ENCODE peak calls at places on chromosomes 11 and 22, in five cellular contexts. Z is HepG2; O is activated T-cell treated with anti-CD3 and anti-CD28 coated beads, Interleukin-2, amount 50 U/mL, for 24 hours; I is GM03348; T is Peyer's patch. X is an unnamed sample.

GRCh38 chr11:69183613-69184012 is 27.9 kb downstream of the SMIM38 start:
- DNase-seq in Z (no peak), O (no peak), I (no peak), T (no peak), X (no peak)

GRCh38 chr11:34327804-34328631 is 29.8 kb downstream of the ABTB2 start:
- DNase-seq in Z (no peak), O (no peak), I (no peak), T (no peak), X (no peak)

GRCh38 chr11:76215946-76216345 is 9.6 kb upstream of the WNT11 start:
- DNase-seq in Z (no peak), O (no peak), I (peak), T (no peak), X (no peak)

GRCh38 chr11:44443836-44444769 is 121.4 kb upstream of the CD82 start:
- DNase-seq in Z (no peak), O (no peak), I (no peak), T (no peak), X (no peak)

GRCh38 chr11:60971520-60971919 is at the start of gene CD6:
- DNase-seq in Z (no peak), O (peak), I (no peak), T (no peak), X (no peak)

GRCh38 chr11:6229911-6230310 is 4.5 kb downstream of the FHIP1B start:
- DNase-seq in Z (peak), O (no peak), I (no peak), T (no peak), X (no peak)

GRCh38 chr11:86790073-86790727 is 10.1 kb upstream of the PRSS23 start:
- DNase-seq in Z (no peak), O (no peak), I (no peak), T (no peak), X (peak)

GRCh38 chr11:70643642-70644041 is 245.3 kb downstream of the CTTN start:
- DNase-seq in Z (no peak), O (no peak), I (no peak), T (no peak), X (no peak)

GRCh38 chr11:3021125-3021524 is 29.0 kb upstream of the NAP1L4 start:
- DNase-seq in Z (peak), O (no peak), I (no peak), T (peak), X (peak)

GRCh38 chr11:93133710-93134109 is 64.1 kb downstream of the SLC36A4 start:
- DNase-seq in Z (no peak), O (no peak), I (peak), T (no peak), X (no peak)

GRCh38 chr11:69212121-69213110 is 56.7 kb downstream of the SMIM38 start:
- DNase-seq in Z (no peak), O (peak), I (no peak), T (no peak), X (no peak)

GRCh38 chr11:82792822-82793569 is 59.3 kb upstream of the FAM181B start:
- DNase-seq in Z (no peak), O (no peak), I (no peak), T (no peak), X (no peak)

GRCh38 chr11:111531687-111532364 is 8.7 kb upstream of the LAYN start:
- DNase-seq in Z (no peak), O (peak), I (peak), T (no peak), X (peak)

GRCh38 chr11:44221486-44221885 is 88.5 kb downstream of the ALX4 start:
- DNase-seq in Z (no peak), O (no peak), I (no peak), T (no peak), X (no peak)

GRCh38 chr22:24592846-24593809 is at the start of gene LRRC75B:
- DNase-seq in Z (peak), O (peak), I (peak), T (peak), X (peak)

GRCh38 chr11:86874314-86875056 is 74.1 kb downstream of the PRSS23 start:
- DNase-seq in Z (no peak), O (no peak), I (peak), T (no peak), X (no peak)

GRCh38 chr11:22634897-22635629 is 9.4 kb upstream of the FANCF start:
- DNase-seq in Z (peak), O (no peak), I (no peak), T (peak), X (no peak)

GRCh38 chr11:83006877-83007330 is 64.8 kb downstream of the RAB30 start:
- DNase-seq in Z (no peak), O (peak), I (no peak), T (no peak), X (peak)

GRCh38 chr22:42857845-42858481 is 890 bp upstream of the ARFGAP3 start:
- DNase-seq in Z (peak), O (no peak), I (no peak), T (no peak), X (peak)

GRCh38 chr22:27416553-27417427 is 384.8 kb downstream of the MN1 start:
- DNase-seq in Z (no peak), O (no peak), I (peak), T (no peak), X (peak)

GRCh38 chr22:43526951-43527350 is 115.1 kb downstream of the MPPED1 start:
- DNase-seq in Z (no peak), O (no peak), I (no peak), T (no peak), X (no peak)

GRCh38 chr11:2168286-2169000 is 3.2 kb downstream of the TH start:
- DNase-seq in Z (no peak), O (no peak), I (no peak), T (no peak), X (no peak)

GRCh38 chr22:24730864-24731263 is 43.7 kb downstream of the PIWIL3 start:
- DNase-seq in Z (peak), O (no peak), I (no peak), T (no peak), X (no peak)

GRCh38 chr11:35917676-35918075 is 26.2 kb upstream of the LDLRAD3 start:
- DNase-seq in Z (no peak), O (no peak), I (no peak), T (no peak), X (no peak)

GRCh38 chr22:29793396-29793795 is 26.2 kb downstream of the UQCR10 start:
- DNase-seq in Z (no peak), O (no peak), I (no peak), T (no peak), X (no peak)

GRCh38 chr22:49701380-49702067 is 126.1 kb downstream of the BRD1 start:
- DNase-seq in Z (no peak), O (peak), I (no peak), T (no peak), X (peak)

GRCh38 chr11:22879615-22880014 is 19.3 kb upstream of the CCDC179 start:
- DNase-seq in Z (no peak), O (no peak), I (peak), T (no peak), X (no peak)

GRCh38 chr11:22521226-22521625 is 104.4 kb downstream of the FANCF start:
- DNase-seq in Z (peak), O (no peak), I (peak), T (no peak), X (peak)

GRCh38 chr11:47188262-47188661 is 2.0 kb upstream of the PACSIN3 start:
- DNase-seq in Z (no peak), O (no peak), I (no peak), T (no peak), X (no peak)

GRCh38 chr22:44147821-44148574 is 32.7 kb upstream of the PARVG start:
- DNase-seq in Z (no peak), O (no peak), I (peak), T (no peak), X (no peak)

X was measured in PC-3.